ENCODE peak calls at places on chromosomes 16 and 17, in ten cellular contexts. N is uterus, T is body of pancreas, Z is stomach, W is sigmoid colon, V is transverse colon, J is suprapubic skin, I is heart left ventricle, E is GM12878, F is K562. C is an unnamed sample.

GRCh38 chr17:38605852-38606645 is at the start of gene SRCIN1:
- DNase-seq in N (peak; percentile 56), T (peak; percentile 67), Z (peak; percentile 76), W (peak; percentile 73), V (peak; percentile 74), J (no peak), I (peak; percentile 74), E (no peak), F (peak; percentile 82), C (peak; percentile 81)

GRCh38 chr17:68981288-68981687 is 26.1 kb upstream of the ABCA8 start:
- DNase-seq in N (peak; percentile 26), T (peak; percentile 18), Z (peak; percentile 29), W (peak; percentile 69), V (peak; percentile 25), J (no peak), I (peak; percentile 64), E (peak; percentile 32), F (no peak), C (no peak)

GRCh38 chr17:38403491-38403890 is 24.8 kb upstream of the ARHGAP23 start:
- DNase-seq in N (no peak), T (no peak), Z (no peak), W (no peak), V (no peak), J (peak; percentile 24), I (no peak), E (no peak), F (no peak), C (no peak)

GRCh38 chr17:56486732-56487131 is 106.8 kb upstream of the NOG start:
- DNase-seq in N (no peak), T (no peak), Z (no peak), W (no peak), V (no peak), J (no peak), I (no peak), E (no peak), F (no peak), C (no peak)

GRCh38 chr17:38535886-38536285 is 69.9 kb downstream of the SRCIN1 start:
- DNase-seq in N (no peak), T (no peak), Z (no peak), W (no peak), V (no peak), J (no peak), I (no peak), E (no peak), F (no peak), C (no peak)

GRCh38 chr16:1946495-1947368 is 3.7 kb upstream of the MSRB1 start:
- DNase-seq in N (no peak), T (no peak), Z (no peak), W (peak; percentile 61), V (no peak), J (no peak), I (no peak), E (no peak), F (no peak), C (no peak)

GRCh38 chr17:81912441-81913309 is 1.5 kb upstream of the PCYT2 start:
- DNase-seq in N (no peak), T (no peak), Z (peak; percentile 65), W (peak; percentile 71), V (no peak), J (no peak), I (no peak), E (no peak), F (peak; percentile 89), C (no peak)

GRCh38 chr16:29775742-29776408 is 2.2 kb upstream of the ZG16 start:
- DNase-seq in N (no peak), T (no peak), Z (no peak), W (no peak), V (no peak), J (no peak), I (no peak), E (no peak), F (peak; percentile 38), C (no peak)

GRCh38 chr16:57938936-57939871 is 31.7 kb downstream of the CNGB1 start:
- DNase-seq in N (peak; percentile 20), T (no peak), Z (peak; percentile 74), W (no peak), V (peak; percentile 66), J (peak; percentile 81), I (peak; percentile 89), E (no peak), F (no peak), C (no peak)

GRCh38 chr17:32763855-32764439 is 113.0 kb downstream of the MYO1D start:
- DNase-seq in N (no peak), T (no peak), Z (no peak), W (no peak), V (no peak), J (no peak), I (no peak), E (no peak), F (no peak), C (no peak)

GRCh38 chr17:142102-142661 is 4.8 kb downstream of the SCGB1C2 start:
- DNase-seq in N (no peak), T (peak; percentile 44), Z (peak; percentile 25), W (peak; percentile 61), V (no peak), J (peak; percentile 63), I (no peak), E (no peak), F (no peak), C (peak; percentile 14)

GRCh38 chr16:86220552-86220951 is 289.8 kb upstream of the FOXF1 start:
- DNase-seq in N (no peak), T (peak; percentile 2), Z (peak; percentile 3), W (peak; percentile 33), V (no peak), J (no peak), I (no peak), E (no peak), F (no peak), C (no peak)

GRCh38 chr16:22373662-22374310 is 633 bp downstream of the CDR2 start:
- DNase-seq in N (peak; percentile 52), T (peak; percentile 66), Z (peak; percentile 62), W (peak; percentile 79), V (peak; percentile 52), J (peak; percentile 72), I (peak; percentile 52), E (no peak), F (peak; percentile 46), C (peak; percentile 78)

GRCh38 chr17:560379-560935 is 154.2 kb downstream of the VPS53 start:
- DNase-seq in N (no peak), T (no peak), Z (no peak), W (no peak), V (no peak), J (no peak), I (no peak), E (no peak), F (no peak), C (no peak)

GRCh38 chr17:50345443-50346312 is at the start of gene XYLT2:
- DNase-seq in N (peak; percentile 86), T (peak; percentile 88), Z (peak; percentile 95), W (peak; percentile 91), V (peak; percentile 92), J (peak; percentile 83), I (peak; percentile 90), E (no peak), F (peak; percentile 91), C (peak; percentile 92)
- TF ChIP-seq POLR2A in N (peak; percentile 54), T (peak; percentile 39), Z (no peak), W (peak; percentile 44), V (peak; percentile 43), J (peak; percentile 28), I (peak; percentile 51), E (peak; percentile 99), F (peak; percentile 75), C (peak; percentile 8)

GRCh38 chr16:49281481-49281842 is at the start of gene CBLN1:
- DNase-seq in N (no peak), T (no peak), Z (no peak), W (no peak), V (no peak), J (no peak), I (no peak), E (no peak), F (no peak), C (no peak)
- H3K27me3 ChIP-seq in N (peaks cover 78% of the 10 kb centered on the region), T (peaks cover 3% of the 10 kb centered on the region), Z (peaks cover 96% of the 10 kb centered on the region), W (peaks cover 50% of the 10 kb centered on the region), V (peaks cover 92% of the 10 kb centered on the region), J (peaks cover 96% of the 10 kb centered on the region), I (peaks cover 51% of the 10 kb centered on the region), E (peaks cover 19% of the 10 kb centered on the region), F (peaks cover 42% of the 10 kb centered on the region), C (no peaks in the 10 kb centered on the region)

GRCh38 chr17:48611213-48611612 is 396 bp upstream of the HOXB7 start:
- DNase-seq in N (no peak), T (no peak), Z (no peak), W (no peak), V (no peak), J (no peak), I (no peak), E (no peak), F (no peak), C (no peak)

GRCh38 chr17:48611681-48612455 is 1.1 kb upstream of the HOXB7 start:
- DNase-seq in N (no peak), T (no peak), Z (no peak), W (no peak), V (peak; percentile 59), J (no peak), I (no peak), E (no peak), F (no peak), C (peak; percentile 74)

GRCh38 chr17:48612854-48613691 is 2.0 kb downstream of the HOXB8 start:
- DNase-seq in N (no peak), T (no peak), Z (no peak), W (no peak), V (peak; percentile 49), J (no peak), I (no peak), E (no peak), F (no peak), C (peak; percentile 71)

GRCh38 chr17:48613862-48614694 is 1.0 kb downstream of the HOXB8 start:
- DNase-seq in N (no peak), T (no peak), Z (no peak), W (no peak), V (no peak), J (no peak), I (no peak), E (no peak), F (no peak), C (no peak)

DNA sequence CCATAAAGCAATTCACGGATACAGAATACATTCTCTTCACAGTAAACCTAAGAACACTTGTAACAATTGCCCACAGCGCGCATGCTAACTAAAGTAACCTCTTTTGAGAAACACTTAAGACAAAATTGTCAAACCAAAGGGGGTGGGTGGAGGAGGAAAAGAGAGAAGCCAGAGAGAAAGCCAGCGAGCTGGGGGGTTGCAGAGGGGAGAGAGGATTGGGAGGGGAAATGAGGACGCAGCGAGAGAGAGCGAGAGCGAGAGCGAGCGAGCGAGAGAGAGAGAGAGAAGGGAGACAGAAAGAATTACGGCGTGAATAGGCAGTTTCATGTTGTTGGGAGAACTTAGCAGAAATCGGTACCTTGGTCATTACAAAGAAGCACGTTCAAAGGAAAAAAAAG is 1.6 kb upstream of the HOXB7 start:
- DNase-seq in N (no peak), T (no peak), Z (no peak), W (no peak), V (no peak), J (no peak), I (no peak), E (no peak), F (no peak), C (no peak)
- H3K27ac ChIP-seq in N (no peak overlapping the region), T (no peak overlapping the region), Z (peak overlapping the region; percentile 73), W (peak overlapping the region; percentile 70), V (peak overlapping the region; percentile 91), J (peak overlapping the region; percentile 88), I (no peak overlapping the region), E (no peak overlapping the region), F (no peak overlapping the region), C (peak overlapping the region; percentile 92)

DNA sequence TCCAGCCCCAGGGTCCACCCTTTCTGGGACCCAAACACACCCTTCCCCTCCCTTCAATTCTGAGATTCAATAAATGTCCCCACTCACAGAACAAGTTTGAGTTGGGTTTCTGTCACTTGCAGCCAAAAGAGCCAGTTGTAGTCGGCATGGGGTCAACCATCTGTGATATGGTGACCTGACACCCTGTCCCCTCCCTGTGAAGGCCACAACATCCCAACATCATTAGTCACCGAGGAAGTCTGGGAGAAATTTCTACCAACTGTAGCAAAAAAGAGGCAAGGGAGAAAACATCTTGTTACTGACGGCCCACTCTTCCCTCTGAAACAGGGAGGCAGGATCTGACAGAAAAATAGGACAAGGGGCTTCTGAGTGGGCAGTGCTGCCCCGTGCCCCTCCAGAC is 638 bp upstream of the LYZL6 start:
- DNase-seq in N (no peak), T (no peak), Z (no peak), W (no peak), V (no peak), J (no peak), I (no peak), E (no peak), F (no peak), C (no peak)
- TF ChIP-seq POLR2A in N (no peak), T (no peak), Z (no peak), W (no peak), V (no peak), J (no peak), I (no peak), E (no peak), F (no peak), C (no peak)